ENCODE peak calls at places on chromosomes 6 and 20, in six cellular contexts. H, J, F, Y, I and M are unnamed samples. For H3K27me3 and H3K36me3, the result is how much of the 10 kb centered on the place peaks cover.

GRCh38 chr6:124964764-124965105 is 2.5 kb downstream of the RNF217 start:
- DNase-seq in F (no peak), J (no peak), I (no peak), H (peak), Y (no peak), M (no peak)

GRCh38 chr20:50848341-50848808 is 53.5 kb downstream of the BCAS4 start:
- DNase-seq in J (no peak), I (peak), F (peak), H (no peak), Y (peak), M (peak)

GRCh38 chr20:6767536-6768227 is at the start of gene BMP2:
- DNase-seq in I (peak), Y (peak), J (peak), H (peak), F (peak), M (peak)

GRCh38 chr6:167268683-167269280 is 22.3 kb upstream of the UNC93A start:
- DNase-seq in J (no peak), I (no peak), H (no peak), Y (peak), F (no peak), M (no peak)

GRCh38 chr6:143998686-143999085 is 9.4 kb downstream of the PLAGL1 start:
- DNase-seq in J (no peak), Y (no peak), H (no peak), F (no peak), I (no peak), M (no peak)

GRCh38 chr6:157761926-157762325 is 61.1 kb upstream of the SNX9 start:
- DNase-seq in H (no peak), Y (no peak), F (no peak), J (no peak), I (no peak), M (no peak)

GRCh38 chr20:31945790-31946189 is 6.1 kb downstream of the PDRG1 start:
- DNase-seq in H (no peak), I (no peak), Y (no peak), F (no peak), J (no peak), M (peak)

GRCh38 chr6:132919476-132919875 is 105.1 kb downstream of the RPS12 start:
- DNase-seq in F (no peak), J (no peak), I (peak), Y (no peak), H (peak), M (peak)

GRCh38 chr6:40626886-40627285 is 39.7 kb upstream of the LRFN2 start:
- DNase-seq in H (no peak), I (no peak), F (no peak), Y (no peak), J (no peak), M (no peak)

GRCh38 chr6:24194968-24195700 is 69.1 kb downstream of the NRSN1 start:
- DNase-seq in J (no peak), F (no peak), I (no peak), Y (no peak), H (no peak), M (no peak)

GRCh38 chr20:20548527-20549266 is 163.7 kb downstream of the RALGAPA2 start:
- DNase-seq in H (no peak), Y (no peak), J (no peak), F (peak), I (no peak), M (no peak)

GRCh38 chr6:31958412-31958740 is 395 bp downstream of the NELFE start:
- DNase-seq in H (no peak), I (no peak), F (no peak), Y (no peak), J (no peak), M (no peak)

GRCh38 chr20:33516882-33517281 is 27.0 kb downstream of the CBFA2T2 start:
- DNase-seq in I (no peak), Y (no peak), F (no peak), J (no peak), H (no peak), M (no peak)

GRCh38 chr6:30543824-30544223 is 12.5 kb downstream of the GNL1 start:
- DNase-seq in H (no peak), J (no peak), I (no peak), Y (no peak), F (no peak), M (no peak)

GRCh38 chr6:128569737-128570438 is 49.5 kb upstream of the PTPRK start:
- DNase-seq in Y (no peak), H (peak), F (peak), I (no peak), J (no peak), M (peak)

GRCh38 chr20:62097881-62098407 is 24.3 kb upstream of the LSM14B start:
- DNase-seq in F (no peak), Y (no peak), I (no peak), J (no peak), H (peak), M (no peak)

GRCh38 chr6:140355476-140355875 is 981.0 kb upstream of the CITED2 start:
- DNase-seq in H (no peak), J (no peak), F (no peak), Y (no peak), I (no peak), M (no peak)

GRCh38 chr6:43242908-43243648 is at the start of gene TTBK1:
- DNase-seq in Y (no peak), F (no peak), I (no peak), H (peak), J (no peak), M (no peak)

GRCh38 chr6:5728726-5729434 is 277.8 kb downstream of the NRN1 start:
- DNase-seq in Y (no peak), F (peak), J (no peak), H (no peak), I (peak), M (no peak)

GRCh38 chr6:39206250-39206721 is 23.0 kb downstream of the KCNK5 start:
- DNase-seq in I (peak), H (peak), Y (peak), F (no peak), J (no peak), M (no peak)

GRCh38 chr20:25254986-25255680 is 7.2 kb downstream of the PYGB start:
- DNase-seq in F (peak), J (peak), H (no peak), I (peak), Y (peak), M (no peak)

GRCh38 chr6:43476744-43477143 is 626 bp upstream of the TJAP1 start:
- DNase-seq in J (no peak), I (no peak), F (no peak), H (no peak), Y (no peak), M (no peak)

GRCh38 chr20:51284871-51285270 is 257.6 kb downstream of the NFATC2 start:
- DNase-seq in F (no peak), I (no peak), Y (no peak), H (no peak), J (no peak), M (no peak)

GRCh38 chr6:133184798-133185380 is 56.3 kb upstream of the EYA4 start:
- DNase-seq in J (no peak), F (no peak), Y (no peak), I (no peak), H (peak), M (no peak)

GRCh38 chr20:62500237-62500864 is 24.6 kb upstream of the GATA5 start:
- DNase-seq in Y (peak), F (peak), I (peak), J (peak), H (peak), M (peak)

GRCh38 chr20:3194617-3195280 is 9.7 kb downstream of the DDRGK1 start:
- DNase-seq in H (no peak), I (no peak), Y (no peak), F (no peak), J (no peak), M (no peak)

GRCh38 chr20:63580796-63581461 is 6.9 kb upstream of the HELZ2 start:
- DNase-seq in F (peak), Y (no peak), I (no peak), H (peak), J (no peak), M (no peak)

GRCh38 chr6:39076086-39076992 is 27.8 kb downstream of the GLP1R start:
- DNase-seq in J (no peak), I (no peak), Y (no peak), H (no peak), F (no peak), M (no peak)

GRCh38 chr6:44446626-44447297 is 59.3 kb downstream of the CDC5L start:
- DNase-seq in H (no peak), J (no peak), Y (no peak), I (no peak), F (peak), M (no peak)

GRCh38 chr20:52569201-52569600 is 377.6 kb upstream of the ZFP64 start:
- DNase-seq in Y (no peak), F (no peak), I (no peak), H (no peak), J (no peak), M (no peak)

GRCh38 chr6:92847988-92848387 is 571.4 kb downstream of the EPHA7 start:
- DNase-seq in Y (no peak), H (peak), J (no peak), F (no peak), I (no peak), M (no peak)

GRCh38 chr20:46746972-46747371 is 37.5 kb downstream of the SLC2A10 start:
- DNase-seq in I (no peak), Y (no peak), J (no peak), F (peak), H (no peak), M (peak)

GRCh38 chr6:163983601-163984445 is 569.3 kb downstream of the QKI start:
- DNase-seq in H (no peak), J (no peak), Y (no peak), I (no peak), F (no peak), M (no peak)

GRCh38 chr6:167706313-167707109 is 120.2 kb upstream of the AFDN start:
- DNase-seq in I (no peak), J (no peak), Y (peak), F (no peak), H (no peak), M (no peak)

GRCh38 chr6:131270534-131270933 is 135.3 kb downstream of the AKAP7 start:
- DNase-seq in H (no peak), J (no peak), Y (no peak), I (no peak), F (no peak), M (no peak)

GRCh38 chr6:43977404-43978111 is 149.7 kb downstream of the MRPL14 start:
- DNase-seq in I (no peak), J (peak), H (no peak), F (no peak), Y (peak), M (no peak)

GRCh38 chr6:109165392-109165964 is 70.2 kb downstream of the CEP57L1 start:
- DNase-seq in I (no peak), H (peak), Y (no peak), F (peak), J (no peak), M (peak)

GRCh38 chr6:105983763-105984162 is 102.4 kb upstream of the PRDM1 start:
- DNase-seq in H (no peak), J (no peak), I (no peak), Y (no peak), F (no peak), M (no peak)

GRCh38 chr6:105978113-105978512 is 108.0 kb upstream of the PRDM1 start:
- DNase-seq in Y (no peak), H (no peak), F (no peak), J (no peak), I (no peak), M (no peak)

GRCh38 chr6:105981888-105982358 is 104.2 kb upstream of the PRDM1 start:
- DNase-seq in J (no peak), I (no peak), H (no peak), Y (no peak), F (no peak), M (no peak)

GRCh38 chr6:105982761-105983600 is 103.2 kb upstream of the PRDM1 start:
- DNase-seq in I (no peak), H (no peak), Y (no peak), F (no peak), J (no peak), M (no peak)

GRCh38 chr6:105981002-105981887 is 104.9 kb upstream of the PRDM1 start:
- DNase-seq in I (no peak), J (peak), F (no peak), H (peak), Y (no peak), M (no peak)
- H3K4me3 ChIP-seq in I (no peak), J (no peak), F (no peak), H (peak), Y (peak), M (peak)

DNA sequence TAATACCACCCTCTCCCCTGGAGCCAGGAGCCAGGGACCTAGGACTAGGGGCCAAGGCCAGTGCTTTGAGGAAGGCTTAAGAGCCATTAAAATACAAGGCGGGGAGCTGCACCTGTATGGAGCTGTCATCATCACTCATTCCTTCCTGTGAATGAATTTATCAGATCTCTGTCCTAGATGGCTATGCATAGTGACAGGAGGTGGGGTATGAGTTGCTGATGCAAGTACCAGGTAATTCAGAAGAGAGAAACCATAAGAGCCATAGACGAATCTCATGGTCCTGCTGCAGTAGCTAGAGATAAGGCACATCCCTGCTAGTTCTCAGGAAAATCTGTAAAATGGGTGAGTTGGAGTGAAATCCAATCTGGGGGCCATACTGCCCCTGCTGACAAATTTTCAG is 10.3 kb downstream of the GRM4 start:
- DNase-seq in Y (no peak), F (no peak), J (no peak), I (no peak), H (no peak), M (no peak)
- H3K27me3 ChIP-seq in Y (under half), F (under half), J (under half), I (under half), H (under half), M (under half)

DNA sequence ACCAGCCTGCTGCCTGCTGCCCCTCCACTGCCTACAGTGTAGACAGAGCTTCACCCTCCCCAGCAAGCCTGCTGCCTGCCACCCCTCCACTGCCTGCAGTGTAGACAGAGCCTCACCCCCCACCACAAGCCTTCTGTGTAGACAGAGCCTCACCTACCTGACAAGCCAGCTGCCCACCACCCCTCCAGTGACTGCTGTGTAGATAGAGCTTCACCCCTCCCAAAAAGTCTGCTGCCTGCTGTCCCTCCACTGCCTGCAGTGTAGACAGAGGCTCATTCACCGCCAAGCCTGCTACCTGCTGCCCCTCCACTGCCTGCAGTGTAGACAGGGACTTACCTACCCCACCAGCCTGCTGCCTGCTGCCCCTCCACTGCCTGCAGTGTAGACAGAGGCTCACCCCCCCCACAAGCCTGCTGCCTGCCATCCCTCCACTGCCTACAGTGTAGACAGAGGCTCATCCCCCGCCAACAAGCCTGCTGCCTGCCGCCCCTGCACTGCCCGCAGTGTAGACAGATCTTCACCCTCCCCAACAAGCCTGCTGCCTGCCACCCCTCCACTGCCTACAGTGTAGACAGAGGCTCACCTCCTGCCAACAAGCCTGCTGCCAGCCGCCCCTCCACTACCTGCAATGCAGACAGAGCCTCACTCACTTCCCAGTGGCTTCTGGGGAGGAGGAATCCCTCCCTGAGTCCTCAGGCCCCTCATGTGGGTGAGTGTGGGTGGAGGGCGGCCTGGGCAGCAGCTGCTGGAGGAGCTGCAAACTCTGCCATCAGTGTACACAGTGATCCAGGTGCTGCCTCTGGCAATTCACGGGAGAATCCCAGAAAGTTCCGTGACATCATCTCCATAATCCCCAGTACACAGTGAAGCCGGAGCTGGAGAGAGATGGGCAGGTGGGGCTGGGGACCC is 140.9 kb downstream of the DLL1 start:
- DNase-seq in I (no peak), J (no peak), H (no peak), Y (no peak), F (no peak), M (no peak)
- H3K36me3 ChIP-seq in I (under half), J (under half), H (under half), Y (under half), F (under half), M (under half)

GRCh38 chr20:17732907-17733521 is 33.2 kb downstream of the BANF2 start:
- DNase-seq in I (no peak), F (no peak), H (no peak), J (no peak), Y (no peak), M (no peak)
- H3K4me3 ChIP-seq in I (no peak), F (no peak), H (no peak), J (no peak), Y (no peak), M (no peak)